ENCODE peak calls at places on chromosomes 2 and 18, in seven cellular contexts. One of them, this sample, is unnamed.

GRCh38 chr2:42236911-42237310 is 67.8 kb downstream of the EML4 start:
- DNase-seq in spleen: no peak
- DNase-seq in gastrocnemius medialis: no peak
- DNase-seq in breast epithelium: no peak
- DNase-seq in right lobe of liver: no peak
- DNase-seq in thyroid gland: no peak
- DNase-seq in uterus: no peak
- DNase-seq in this sample: no peak

GRCh38 chr2:47043142-47043890 is 111.8 kb downstream of the STPG4 start:
- DNase-seq in thyroid gland: peak; percentile 61
- DNase-seq in uterus: peak; percentile 63
- DNase-seq in spleen: peak; percentile 82
- DNase-seq in gastrocnemius medialis: peak; percentile 88
- DNase-seq in breast epithelium: peak; percentile 84
- DNase-seq in right lobe of liver: no peak
- DNase-seq in this sample: no peak

GRCh38 chr2:38549851-38550250 is 52.9 kb downstream of the HNRNPLL start:
- DNase-seq in uterus: no peak
- DNase-seq in breast epithelium: no peak
- DNase-seq in spleen: no peak
- DNase-seq in gastrocnemius medialis: no peak
- DNase-seq in right lobe of liver: no peak
- DNase-seq in thyroid gland: no peak
- DNase-seq in this sample: no peak

GRCh38 chr2:241666627-241667400 is 19.8 kb downstream of the DTYMK start:
- DNase-seq in spleen: no peak
- DNase-seq in right lobe of liver: no peak
- DNase-seq in thyroid gland: no peak
- DNase-seq in breast epithelium: no peak
- DNase-seq in gastrocnemius medialis: no peak
- DNase-seq in uterus: no peak
- DNase-seq in this sample: no peak

GRCh38 chr2:55885129-55885943 is 38.2 kb downstream of the EFEMP1 start:
- DNase-seq in right lobe of liver: no peak
- DNase-seq in uterus: peak; percentile 56
- DNase-seq in breast epithelium: no peak
- DNase-seq in gastrocnemius medialis: no peak
- DNase-seq in spleen: no peak
- DNase-seq in thyroid gland: no peak
- DNase-seq in this sample: no peak

GRCh38 chr18:49459404-49460171 is 857 bp downstream of the DYM start:
- DNase-seq in right lobe of liver: no peak
- DNase-seq in spleen: no peak
- DNase-seq in uterus: no peak
- DNase-seq in thyroid gland: peak; percentile 26
- DNase-seq in gastrocnemius medialis: peak; percentile 13
- DNase-seq in breast epithelium: no peak
- DNase-seq in this sample: no peak

GRCh38 chr18:77008006-77008405 is 124.6 kb downstream of the MBP start:
- DNase-seq in gastrocnemius medialis: no peak
- DNase-seq in breast epithelium: no peak
- DNase-seq in right lobe of liver: peak; percentile 39
- DNase-seq in uterus: peak; percentile 7
- DNase-seq in spleen: no peak
- DNase-seq in thyroid gland: no peak
- DNase-seq in this sample: no peak

GRCh38 chr18:13159579-13159978 is 59.0 kb upstream of the LDLRAD4 start:
- DNase-seq in gastrocnemius medialis: no peak
- DNase-seq in breast epithelium: no peak
- DNase-seq in uterus: no peak
- DNase-seq in spleen: no peak
- DNase-seq in right lobe of liver: no peak
- DNase-seq in thyroid gland: no peak
- DNase-seq in this sample: no peak

GRCh38 chr18:44156816-44157215 is 523.9 kb upstream of the SETBP1 start:
- DNase-seq in breast epithelium: no peak
- DNase-seq in right lobe of liver: no peak
- DNase-seq in thyroid gland: no peak
- DNase-seq in spleen: no peak
- DNase-seq in gastrocnemius medialis: no peak
- DNase-seq in uterus: no peak
- DNase-seq in this sample: no peak

GRCh38 chr2:21812766-21813165 is 689.0 kb downstream of the TDRD15 start:
- DNase-seq in spleen: no peak
- DNase-seq in breast epithelium: no peak
- DNase-seq in right lobe of liver: no peak
- DNase-seq in uterus: no peak
- DNase-seq in thyroid gland: no peak
- DNase-seq in gastrocnemius medialis: no peak
- DNase-seq in this sample: no peak

GRCh38 chr2:71884303-71885042 is 263.2 kb downstream of the CYP26B1 start:
- DNase-seq in uterus: no peak
- DNase-seq in thyroid gland: no peak
- DNase-seq in breast epithelium: no peak
- DNase-seq in right lobe of liver: no peak
- DNase-seq in gastrocnemius medialis: no peak
- DNase-seq in spleen: no peak
- DNase-seq in this sample: peak; percentile 60

GRCh38 chr2:27887122-27887521 is 3.1 kb downstream of the RBKS start:
- DNase-seq in breast epithelium: no peak
- DNase-seq in right lobe of liver: no peak
- DNase-seq in spleen: no peak
- DNase-seq in gastrocnemius medialis: no peak
- DNase-seq in uterus: no peak
- DNase-seq in thyroid gland: no peak
- DNase-seq in this sample: no peak

GRCh38 chr18:3281456-3282400 is 19.8 kb downstream of the MYL12B start:
- DNase-seq in uterus: no peak
- DNase-seq in right lobe of liver: no peak
- DNase-seq in gastrocnemius medialis: no peak
- DNase-seq in thyroid gland: no peak
- DNase-seq in spleen: no peak
- DNase-seq in breast epithelium: no peak
- DNase-seq in this sample: no peak

GRCh38 chr18:14976736-14977430 is 228.9 kb downstream of the ANKRD30B start:
- DNase-seq in right lobe of liver: no peak
- DNase-seq in uterus: no peak
- DNase-seq in spleen: no peak
- DNase-seq in breast epithelium: no peak
- DNase-seq in thyroid gland: peak; percentile 66
- DNase-seq in gastrocnemius medialis: no peak
- DNase-seq in this sample: peak; percentile 90

GRCh38 chr2:144518744-144519596 is 949 bp downstream of the ZEB2 start:
- DNase-seq in right lobe of liver: no peak
- DNase-seq in breast epithelium: no peak
- DNase-seq in uterus: no peak
- DNase-seq in spleen: no peak
- DNase-seq in gastrocnemius medialis: no peak
- DNase-seq in thyroid gland: no peak
- DNase-seq in this sample: no peak

GRCh38 chr2:165793779-165794519 is at the start of gene GALNT3:
- DNase-seq in right lobe of liver: peak; percentile 59
- DNase-seq in thyroid gland: peak; percentile 97
- DNase-seq in uterus: no peak
- DNase-seq in breast epithelium: peak; percentile 93
- DNase-seq in spleen: peak; percentile 93
- DNase-seq in gastrocnemius medialis: no peak
- DNase-seq in this sample: no peak

GRCh38 chr2:198309673-198310280 is 505.4 kb downstream of the PLCL1 start:
- DNase-seq in right lobe of liver: no peak
- DNase-seq in uterus: no peak
- DNase-seq in breast epithelium: peak; percentile 23
- DNase-seq in gastrocnemius medialis: no peak
- DNase-seq in spleen: no peak
- DNase-seq in thyroid gland: peak; percentile 34
- DNase-seq in this sample: no peak

GRCh38 chr2:9114457-9114856 is 92.2 kb upstream of the ASAP2 start:
- DNase-seq in gastrocnemius medialis: no peak
- DNase-seq in right lobe of liver: no peak
- DNase-seq in spleen: peak; percentile 6
- DNase-seq in breast epithelium: no peak
- DNase-seq in thyroid gland: no peak
- DNase-seq in uterus: no peak
- DNase-seq in this sample: no peak
- TF ChIP-seq CTCF in gastrocnemius medialis: no peak
- TF ChIP-seq CTCF in right lobe of liver: no peak
- TF ChIP-seq CTCF in spleen: no peak
- TF ChIP-seq CTCF in breast epithelium: no peak
- TF ChIP-seq CTCF in thyroid gland: no peak
- TF ChIP-seq CTCF in uterus: no peak
- TF ChIP-seq CTCF in this sample: no peak

GRCh38 chr2:219609149-219609750 is 11.6 kb downstream of the STK11IP start:
- DNase-seq in spleen: no peak
- DNase-seq in breast epithelium: no peak
- DNase-seq in right lobe of liver: no peak
- DNase-seq in uterus: no peak
- DNase-seq in gastrocnemius medialis: no peak
- DNase-seq in thyroid gland: no peak
- DNase-seq in this sample: no peak
- H3K36me3 ChIP-seq in spleen: peaks cover 62% of the 10 kb centered on the region
- H3K36me3 ChIP-seq in breast epithelium: no peaks in the 10 kb centered on the region
- H3K36me3 ChIP-seq in right lobe of liver: no peaks in the 10 kb centered on the region
- H3K36me3 ChIP-seq in uterus: no peaks in the 10 kb centered on the region
- H3K36me3 ChIP-seq in gastrocnemius medialis: peaks cover 58% of the 10 kb centered on the region
- H3K36me3 ChIP-seq in thyroid gland: peaks cover 31% of the 10 kb centered on the region
- H3K36me3 ChIP-seq in this sample: peaks cover 70% of the 10 kb centered on the region

GRCh38 chr2:134454931-134455330 is 201.1 kb downstream of the MGAT5 start:
- DNase-seq in right lobe of liver: no peak
- DNase-seq in thyroid gland: peak; percentile 51
- DNase-seq in gastrocnemius medialis: no peak
- DNase-seq in uterus: no peak
- DNase-seq in breast epithelium: no peak
- DNase-seq in spleen: no peak
- DNase-seq in this sample: no peak

GRCh38 chr2:134457353-134457752 is 203.5 kb downstream of the MGAT5 start:
- DNase-seq in thyroid gland: no peak
- DNase-seq in spleen: no peak
- DNase-seq in gastrocnemius medialis: no peak
- DNase-seq in right lobe of liver: no peak
- DNase-seq in breast epithelium: no peak
- DNase-seq in uterus: no peak
- DNase-seq in this sample: no peak

GRCh38 chr2:134453973-134454372 is 200.1 kb downstream of the MGAT5 start:
- DNase-seq in uterus: no peak
- DNase-seq in spleen: no peak
- DNase-seq in gastrocnemius medialis: no peak
- DNase-seq in thyroid gland: no peak
- DNase-seq in right lobe of liver: peak; percentile 16
- DNase-seq in breast epithelium: no peak
- DNase-seq in this sample: no peak

GRCh38 chr2:134454426-134454825 is 200.6 kb downstream of the MGAT5 start:
- DNase-seq in gastrocnemius medialis: no peak
- DNase-seq in breast epithelium: no peak
- DNase-seq in uterus: no peak
- DNase-seq in spleen: no peak
- DNase-seq in right lobe of liver: peak; percentile 31
- DNase-seq in thyroid gland: peak; percentile 30
- DNase-seq in this sample: no peak

GRCh38 chr2:134455426-134455825 is 201.6 kb downstream of the MGAT5 start:
- DNase-seq in gastrocnemius medialis: no peak
- DNase-seq in spleen: no peak
- DNase-seq in uterus: no peak
- DNase-seq in right lobe of liver: no peak
- DNase-seq in thyroid gland: no peak
- DNase-seq in breast epithelium: no peak
- DNase-seq in this sample: no peak
- TF ChIP-seq POLR2A in gastrocnemius medialis: no peak
- TF ChIP-seq POLR2A in spleen: no peak
- TF ChIP-seq POLR2A in uterus: no peak
- TF ChIP-seq POLR2A in right lobe of liver: no peak
- TF ChIP-seq POLR2A in thyroid gland: no peak
- TF ChIP-seq POLR2A in breast epithelium: no peak
- TF ChIP-seq POLR2A in this sample: no peak

GRCh38 chr2:230422149-230422548 is 6.1 kb downstream of the SP100 start:
- DNase-seq in uterus: no peak
- DNase-seq in breast epithelium: no peak
- DNase-seq in right lobe of liver: no peak
- DNase-seq in spleen: no peak
- DNase-seq in gastrocnemius medialis: no peak
- DNase-seq in thyroid gland: no peak
- DNase-seq in this sample: no peak
- TF ChIP-seq CTCF in uterus: no peak
- TF ChIP-seq CTCF in breast epithelium: no peak
- TF ChIP-seq CTCF in right lobe of liver: no peak
- TF ChIP-seq CTCF in spleen: no peak
- TF ChIP-seq CTCF in gastrocnemius medialis: no peak
- TF ChIP-seq CTCF in thyroid gland: no peak
- TF ChIP-seq CTCF in this sample: no peak

DNA sequence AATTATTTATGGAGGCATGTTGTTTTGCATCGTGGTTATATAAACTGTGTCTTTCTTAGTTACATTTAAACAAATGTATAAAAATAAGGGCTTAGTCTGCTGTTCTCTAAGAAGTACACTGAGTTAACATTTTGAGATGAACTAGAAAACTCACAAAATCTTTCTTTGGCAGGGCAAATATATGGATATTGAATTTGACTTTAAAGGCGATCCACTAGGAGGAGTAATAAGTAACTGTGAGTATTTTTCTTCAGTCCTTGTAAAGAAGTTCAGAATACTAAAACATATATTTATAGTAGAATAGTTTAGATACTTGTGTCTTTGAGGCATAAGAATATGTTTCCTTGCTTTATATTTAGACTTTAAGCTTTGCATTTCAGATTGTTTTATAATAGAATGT is 104.8 kb downstream of the MYO1B start:
- DNase-seq in right lobe of liver: no peak
- DNase-seq in gastrocnemius medialis: no peak
- DNase-seq in uterus: no peak
- DNase-seq in thyroid gland: no peak
- DNase-seq in breast epithelium: no peak
- DNase-seq in spleen: no peak
- DNase-seq in this sample: no peak
- H3K36me3 ChIP-seq in right lobe of liver: no peaks in the 10 kb centered on the region
- H3K36me3 ChIP-seq in gastrocnemius medialis: no peaks in the 10 kb centered on the region
- H3K36me3 ChIP-seq in uterus: no peaks in the 10 kb centered on the region
- H3K36me3 ChIP-seq in thyroid gland: no peaks in the 10 kb centered on the region
- H3K36me3 ChIP-seq in breast epithelium: no peaks in the 10 kb centered on the region
- H3K36me3 ChIP-seq in spleen: no peaks in the 10 kb centered on the region
- H3K36me3 ChIP-seq in this sample: no peaks in the 10 kb centered on the region

GRCh38 chr2:231680992-231681852 is 27.1 kb upstream of the PTMA start:
- DNase-seq in thyroid gland: peak; percentile 88
- DNase-seq in uterus: peak; percentile 91
- DNase-seq in breast epithelium: peak; percentile 67
- DNase-seq in right lobe of liver: peak; percentile 90
- DNase-seq in spleen: peak; percentile 85
- DNase-seq in gastrocnemius medialis: peak; percentile 81
- DNase-seq in this sample: no peak
- TF ChIP-seq POLR2A in thyroid gland: no peak
- TF ChIP-seq POLR2A in uterus: peak; percentile 85
- TF ChIP-seq POLR2A in breast epithelium: no peak
- TF ChIP-seq POLR2A in right lobe of liver: peak; percentile 93
- TF ChIP-seq POLR2A in spleen: peak; percentile 16
- TF ChIP-seq POLR2A in gastrocnemius medialis: peak; percentile 65
- TF ChIP-seq POLR2A in this sample: no peak

GRCh38 chr18:51196116-51196810 is 1.2 kb downstream of the MEX3C start:
- DNase-seq in breast epithelium: peak; percentile 62
- DNase-seq in uterus: peak; percentile 44
- DNase-seq in thyroid gland: peak; percentile 51
- DNase-seq in gastrocnemius medialis: peak; percentile 17
- DNase-seq in spleen: peak; percentile 93
- DNase-seq in right lobe of liver: peak; percentile 66
- DNase-seq in this sample: no peak
- TF ChIP-seq CTCF in breast epithelium: no peak
- TF ChIP-seq CTCF in uterus: no peak
- TF ChIP-seq CTCF in thyroid gland: no peak
- TF ChIP-seq CTCF in gastrocnemius medialis: no peak
- TF ChIP-seq CTCF in spleen: no peak
- TF ChIP-seq CTCF in right lobe of liver: no peak
- TF ChIP-seq CTCF in this sample: no peak

GRCh38 chr18:36808681-36809080 is 20.1 kb downstream of the TPGS2 start:
- DNase-seq in uterus: no peak
- DNase-seq in gastrocnemius medialis: no peak
- DNase-seq in breast epithelium: no peak
- DNase-seq in right lobe of liver: no peak
- DNase-seq in spleen: no peak
- DNase-seq in thyroid gland: no peak
- DNase-seq in this sample: no peak
- H3K36me3 ChIP-seq in uterus: no peaks in the 10 kb centered on the region
- H3K36me3 ChIP-seq in gastrocnemius medialis: peaks cover 17% of the 10 kb centered on the region
- H3K36me3 ChIP-seq in breast epithelium: no peaks in the 10 kb centered on the region
- H3K36me3 ChIP-seq in right lobe of liver: no peaks in the 10 kb centered on the region
- H3K36me3 ChIP-seq in spleen: peaks cover 31% of the 10 kb centered on the region
- H3K36me3 ChIP-seq in thyroid gland: peaks cover 6% of the 10 kb centered on the region
- H3K36me3 ChIP-seq in this sample: peaks cover 37% of the 10 kb centered on the region